ENCODE peak calls at places on chromosomes 7 and 10, in eight cellular contexts. G is psoas muscle, T is GM20000, C is WERI-Rb-1, H is natural killer cell, Y is GM06990, M is glutamatergic neuron, O is CD14-positive monocyte. E is an unnamed sample.

GRCh38 chr7:45610019-45610418 is 35.9 kb downstream of the ADCY1 start:
- DNase-seq in G (no peak), O (peak), M (no peak), T (no peak), Y (no peak), H (no peak), C (no peak), E (no peak)

GRCh38 chr7:78576196-78576595 is 777.6 kb downstream of the PHTF2 start:
- DNase-seq in C (no peak), O (no peak), G (no peak), Y (no peak), M (no peak), H (no peak), T (no peak), E (peak)

GRCh38 chr10:49282879-49283321 is 16.1 kb upstream of the C10orf71 start:
- DNase-seq in T (no peak), M (no peak), G (peak), H (peak), C (no peak), O (peak), Y (no peak), E (no peak)

GRCh38 chr10:14592026-14592425 is 182.7 kb downstream of the FAM107B start:
- DNase-seq in Y (no peak), M (no peak), G (no peak), C (no peak), O (no peak), T (no peak), H (no peak), E (no peak)

GRCh38 chr10:67306588-67307205 is 380.9 kb downstream of the LRRTM3 start:
- DNase-seq in Y (no peak), C (no peak), G (no peak), H (no peak), M (no peak), O (no peak), T (peak), E (no peak)

GRCh38 chr7:30511973-30512662 is 7.5 kb upstream of the GGCT start:
- DNase-seq in C (no peak), T (no peak), H (no peak), G (no peak), Y (no peak), O (no peak), M (no peak), E (no peak)

GRCh38 chr7:90326500-90326899 is 5.4 kb upstream of the FAM237B start:
- DNase-seq in O (no peak), C (peak), G (no peak), M (no peak), H (no peak), T (no peak), Y (no peak), E (no peak)

GRCh38 chr7:100111914-100112313 is 7.2 kb downstream of the TAF6 start:
- DNase-seq in C (no peak), M (no peak), G (no peak), O (no peak), H (no peak), T (no peak), Y (no peak), E (no peak)

GRCh38 chr7:35593896-35594295 is 101.0 kb downstream of the HERPUD2 start:
- DNase-seq in Y (no peak), H (no peak), G (no peak), M (peak), C (peak), T (peak), O (no peak), E (no peak)

GRCh38 chr10:93815304-93816091 is 57.8 kb downstream of the LGI1 start:
- DNase-seq in G (no peak), Y (no peak), H (no peak), T (no peak), M (no peak), O (no peak), C (peak), E (no peak)

GRCh38 chr10:48798486-48799254 is 114.0 kb downstream of the WDFY4 start:
- DNase-seq in M (no peak), Y (no peak), C (no peak), T (no peak), O (no peak), H (no peak), G (no peak), E (peak)

GRCh38 chr10:27383595-27384542 is 120.2 kb upstream of the RAB18 start:
- DNase-seq in M (no peak), T (no peak), C (no peak), G (no peak), H (no peak), O (no peak), Y (no peak), E (no peak)

GRCh38 chr7:151245360-151246160 is 2.9 kb downstream of the SMARCD3 start:
- DNase-seq in G (peak), M (peak), C (peak), T (peak), O (no peak), Y (peak), H (peak), E (no peak)

GRCh38 chr10:13414137-13414536 is 66.0 kb upstream of the SEPHS1 start:
- DNase-seq in H (no peak), G (no peak), Y (no peak), M (no peak), O (no peak), C (no peak), T (no peak), E (no peak)

GRCh38 chr10:13417459-13418126 is 69.5 kb upstream of the SEPHS1 start:
- DNase-seq in Y (no peak), O (no peak), C (no peak), H (no peak), T (no peak), M (no peak), G (no peak), E (no peak)

GRCh38 chr10:13412894-13413293 is 64.8 kb upstream of the SEPHS1 start:
- DNase-seq in H (no peak), Y (no peak), T (no peak), M (no peak), C (no peak), G (no peak), O (no peak), E (no peak)

GRCh38 chr10:13416760-13417159 is 68.7 kb upstream of the SEPHS1 start:
- DNase-seq in G (no peak), O (no peak), Y (no peak), M (no peak), T (no peak), C (no peak), H (no peak), E (no peak)

GRCh38 chr10:13414855-13415254 is 66.8 kb upstream of the SEPHS1 start:
- DNase-seq in C (peak), M (no peak), G (no peak), O (no peak), T (no peak), H (no peak), Y (no peak), E (peak)
- TF ChIP-seq CTCF in C (peak), M (no peak), G (no peak), O (no peak), T (no peak), H (no peak), Y (peak), E (peak)

GRCh38 chr7:118352854-118353453 is 128.4 kb downstream of the ANKRD7 start:
- DNase-seq in Y (no peak), C (no peak), G (no peak), M (no peak), H (no peak), O (no peak), T (no peak), E (no peak)
- TF ChIP-seq CTCF in Y (peak), C (no peak), G (peak), M (no peak), H (no peak), O (no peak), T (no peak), E (no peak)

DNA sequence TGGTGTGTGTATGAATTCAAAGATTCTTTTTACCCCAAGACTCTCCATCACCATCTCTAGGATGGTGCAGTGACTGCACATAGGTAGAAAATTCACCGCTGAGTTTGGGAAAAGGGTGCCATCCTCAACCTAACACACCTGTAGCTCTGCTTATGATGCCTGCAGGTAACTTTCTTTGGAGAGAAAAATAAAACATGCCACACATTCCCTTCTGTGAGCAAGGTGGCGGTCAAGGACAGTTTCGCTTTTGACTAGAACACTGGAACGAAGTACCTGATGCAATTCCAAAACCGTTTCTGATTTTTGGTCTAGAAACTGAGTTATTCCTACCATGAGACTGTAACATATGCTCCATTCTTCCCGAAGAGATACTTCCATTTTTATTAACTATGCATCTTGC is 205.6 kb downstream of the FGFR2 start:
- DNase-seq in O (no peak), G (no peak), M (no peak), C (no peak), T (no peak), Y (no peak), H (no peak), E (no peak)
- TF ChIP-seq CTCF in O (no peak), G (no peak), M (no peak), C (no peak), T (no peak), Y (no peak), H (no peak), E (no peak)

GRCh38 chr7:112205348-112206237 is 606 bp downstream of the DOCK4 start:
- DNase-seq in H (peak), T (no peak), G (peak), O (peak), C (peak), Y (peak), M (peak), E (peak)
- TF ChIP-seq CTCF in H (no peak), T (no peak), G (no peak), O (no peak), C (no peak), Y (no peak), M (no peak), E (no peak)

DNA sequence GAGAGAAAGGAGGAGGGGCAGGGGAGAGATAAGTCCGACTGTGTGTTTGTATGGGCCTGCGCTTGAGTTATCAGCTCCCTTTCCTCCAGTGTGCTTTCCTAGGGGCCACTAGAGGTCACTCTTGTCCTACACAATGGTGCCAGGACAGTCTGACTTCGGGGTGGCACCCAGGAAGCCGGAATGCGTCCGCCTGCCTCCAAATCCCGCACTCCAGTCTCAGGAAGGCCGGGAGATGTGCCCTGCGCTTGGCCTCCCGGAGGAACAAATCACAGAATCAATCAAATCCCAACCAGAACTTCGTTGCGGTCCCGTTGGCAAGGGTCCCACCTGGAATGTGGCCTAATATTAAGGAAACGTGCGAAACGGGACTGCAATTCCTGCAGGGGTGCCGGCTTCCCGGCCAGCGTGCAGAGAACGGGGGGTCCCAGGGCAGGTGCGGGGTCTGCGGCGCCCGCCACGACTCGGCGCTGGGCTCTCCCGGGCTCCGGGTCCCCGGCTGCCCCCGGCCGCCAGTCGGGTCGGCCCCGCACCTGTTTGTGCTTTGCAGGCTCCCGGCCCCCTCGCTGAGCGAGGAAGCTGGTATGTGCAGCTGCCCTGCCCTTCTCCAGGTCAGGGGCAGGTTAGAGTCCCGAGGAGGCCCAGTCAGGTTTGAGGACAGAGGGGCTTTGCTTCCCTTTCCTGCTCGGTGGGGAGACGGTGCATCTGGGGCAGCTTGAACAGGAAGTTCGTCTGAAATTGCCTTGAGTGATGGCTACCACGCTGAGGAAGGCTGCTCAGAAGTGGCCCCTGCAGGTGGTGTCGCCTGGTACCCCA is 21.0 kb upstream of the HPS1 start:
- DNase-seq in G (peak), C (peak), Y (peak), H (peak), T (peak), M (peak), O (peak), E (peak)
- TF ChIP-seq CTCF in G (peak), C (peak), Y (peak), H (peak), T (peak), M (peak), O (peak), E (peak)

DNA sequence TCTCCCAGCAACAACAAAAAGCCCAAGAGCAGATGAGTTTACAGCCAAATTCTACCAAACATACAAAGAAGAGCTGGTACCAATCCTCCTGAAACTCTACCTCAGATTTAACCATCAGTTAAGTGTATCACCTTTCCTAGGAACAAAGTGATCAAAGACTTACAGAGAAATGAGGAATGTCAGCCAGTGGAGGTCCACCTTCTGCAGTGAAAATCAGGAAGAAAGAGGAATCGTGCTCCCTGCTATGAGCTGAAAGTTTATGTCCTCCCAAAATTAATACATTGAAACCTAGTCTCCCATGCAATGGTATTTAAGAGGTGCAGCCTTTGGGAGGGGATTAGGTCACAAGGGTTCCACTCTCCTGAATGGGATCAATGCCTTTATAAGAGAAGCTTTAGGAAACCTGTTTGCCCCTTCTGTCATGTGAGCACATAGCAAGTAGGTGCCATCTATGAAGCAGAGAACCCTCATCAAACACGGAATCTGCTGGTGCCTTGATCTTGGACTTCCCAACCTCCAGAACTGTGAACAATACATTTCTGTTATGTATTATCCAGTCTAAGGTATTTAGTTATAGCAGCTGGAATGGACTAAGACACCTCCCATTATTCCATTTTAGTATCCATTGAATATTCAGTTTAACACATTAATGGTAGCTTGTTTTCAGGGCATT is 139.0 kb upstream of the FZD8 start:
- DNase-seq in M (no peak), H (no peak), O (no peak), G (no peak), Y (no peak), C (no peak), T (no peak), E (no peak)
- TF ChIP-seq CTCF in M (no peak), H (no peak), O (no peak), G (no peak), Y (no peak), C (no peak), T (no peak), E (no peak)

DNA sequence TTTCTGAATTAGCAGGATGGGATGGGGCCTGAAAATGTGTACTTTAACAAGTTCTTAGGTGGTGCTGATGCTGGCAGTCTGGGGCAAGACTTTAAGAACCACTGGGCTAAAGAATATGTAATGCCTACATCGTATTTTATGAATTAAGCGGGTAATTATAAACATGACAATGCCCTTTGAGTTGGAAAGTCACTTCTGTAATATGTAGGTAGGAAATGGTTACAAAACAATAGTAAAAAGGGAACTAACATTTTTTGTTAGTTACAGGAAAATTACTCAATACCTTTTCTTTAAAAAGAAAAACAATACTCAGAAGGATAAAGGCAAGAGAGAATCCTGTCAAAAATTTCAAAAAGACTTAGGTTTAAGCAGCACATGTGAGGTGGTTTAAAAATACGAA is 48.3 kb upstream of the STEAP4 start:
- DNase-seq in M (no peak), G (no peak), Y (no peak), O (no peak), H (no peak), C (no peak), T (no peak), E (no peak)
- TF ChIP-seq CTCF in M (no peak), G (no peak), Y (no peak), O (no peak), H (no peak), C (no peak), T (no peak), E (no peak)

GRCh38 chr7:157987906-157988305 is 599.7 kb downstream of the PTPRN2 start:
- DNase-seq in C (no peak), O (peak), Y (no peak), T (no peak), M (no peak), H (no peak), G (no peak), E (no peak)

GRCh38 chr7:157991351-157991750 is 596.3 kb downstream of the PTPRN2 start:
- DNase-seq in C (no peak), G (no peak), H (no peak), Y (no peak), M (no peak), O (peak), T (no peak), E (no peak)

GRCh38 chr7:157990226-157990877 is 597.3 kb downstream of the PTPRN2 start:
- DNase-seq in G (no peak), Y (no peak), M (no peak), C (no peak), O (peak), T (no peak), H (no peak), E (no peak)

GRCh38 chr7:157990878-157991250 is 596.8 kb downstream of the PTPRN2 start:
- DNase-seq in H (no peak), T (no peak), G (no peak), Y (no peak), C (no peak), M (no peak), O (peak), E (no peak)

DNA sequence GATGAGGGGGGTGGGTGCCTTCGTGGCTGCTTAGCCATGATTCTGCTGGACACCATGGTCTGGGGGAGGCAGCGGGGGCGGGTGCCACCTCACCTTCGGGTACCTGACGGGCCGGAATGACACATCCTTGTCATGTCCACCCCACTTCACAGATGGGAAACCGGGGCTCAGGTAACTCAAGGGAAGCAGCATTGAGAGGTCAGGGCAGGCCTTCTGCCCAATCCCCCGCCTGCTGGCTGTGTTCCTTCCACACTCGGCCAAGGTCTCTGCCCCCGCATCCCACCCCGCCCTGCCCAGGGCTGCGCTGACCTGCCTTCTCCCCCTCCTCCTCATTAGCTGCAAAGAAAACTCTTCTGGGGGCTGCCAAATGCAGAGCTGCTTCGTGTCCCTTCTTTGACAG is 598.0 kb downstream of the PTPRN2 start:
- DNase-seq in G (no peak), H (no peak), Y (no peak), M (no peak), C (no peak), O (peak), T (no peak), E (no peak)
- TF ChIP-seq CTCF in G (no peak), H (no peak), Y (no peak), M (no peak), C (no peak), O (no peak), T (no peak), E (no peak)

GRCh38 chr7:71867626-71868025 is 544.5 kb downstream of the CALN1 start:
- DNase-seq in H (no peak), M (no peak), Y (no peak), C (no peak), T (no peak), O (no peak), G (no peak), E (no peak)

GRCh38 chr7:71868797-71869196 is 543.3 kb downstream of the CALN1 start:
- DNase-seq in T (no peak), C (no peak), G (no peak), M (no peak), O (peak), Y (peak), H (no peak), E (peak)

DNA sequence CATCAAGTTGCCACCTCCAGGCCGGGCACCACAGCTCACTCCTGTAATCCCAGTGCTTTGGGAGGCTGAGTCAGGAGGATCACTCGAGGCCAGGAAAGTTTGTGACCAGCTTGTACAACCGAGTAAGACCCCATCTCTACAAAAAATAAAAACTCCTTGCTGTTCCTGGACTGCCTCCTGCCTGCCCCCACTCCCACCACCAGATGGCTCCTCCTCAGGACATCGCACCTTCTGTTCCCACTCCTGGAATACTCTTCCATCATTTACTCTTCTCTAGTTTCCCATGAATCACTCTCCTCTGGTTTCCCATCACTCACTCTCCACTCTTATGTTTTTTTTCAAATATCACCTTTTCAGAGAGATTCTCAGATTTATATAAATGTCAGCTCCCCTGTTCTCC is 540.7 kb downstream of the CALN1 start:
- DNase-seq in O (no peak), M (no peak), H (no peak), G (no peak), T (no peak), C (no peak), Y (no peak), E (no peak)
- TF ChIP-seq CTCF in O (peak), M (no peak), H (no peak), G (no peak), T (no peak), C (no peak), Y (peak), E (peak)

GRCh38 chr7:98284335-98285036 is 3.0 kb downstream of the BRI3 start:
- DNase-seq in M (no peak), T (no peak), H (no peak), C (no peak), G (peak), Y (no peak), O (peak), E (peak)
- TF ChIP-seq CTCF in M (no peak), T (no peak), H (no peak), C (no peak), G (no peak), Y (no peak), O (no peak), E (peak)